ENCODE peak calls at places on chromosomes 12 and 14, in seven cellular contexts. V is body of pancreas, W is fibroblast of pulmonary artery, F is upper lobe of left lung, Z is fibroblast of the aortic adventitia, S is AG04450, L is lower leg skin. J is an unnamed sample.
A peak's percentile ranks its signal among the peaks of the same experiment; 100 is the strongest.

GRCh38 chr12:33663000-33663654 is 223.5 kb upstream of the SYT10 start:
- DNase-seq in V (no peak), W (no peak), F (no peak), Z (no peak), S (no peak), L (no peak), J (no peak)

GRCh38 chr12:119593578-119594398 is at the start of gene TMEM233:
- DNase-seq in V (no peak), W (no peak), F (peak; percentile 84), Z (peak; percentile 36), S (no peak), L (no peak), J (no peak)

GRCh38 chr12:88166179-88166578 is 24.1 kb downstream of the TMTC3 start:
- DNase-seq in V (no peak), W (no peak), F (no peak), Z (no peak), S (no peak), L (no peak), J (no peak)

GRCh38 chr14:35932659-35933159 is 106.6 kb downstream of the BRMS1L start:
- DNase-seq in V (no peak), W (no peak), F (no peak), Z (no peak), S (no peak), L (no peak), J (no peak)

GRCh38 chr14:37595809-37596595 is 573 bp downstream of the TTC6 start:
- DNase-seq in V (peak; percentile 55), W (no peak), F (peak; percentile 89), Z (no peak), S (no peak), L (no peak), J (no peak)

GRCh38 chr14:22871962-22872832 is 657 bp downstream of the LRP10 start:
- DNase-seq in V (peak; percentile 85), W (peak; percentile 84), F (no peak), Z (peak; percentile 85), S (peak; percentile 58), L (peak; percentile 87), J (peak; percentile 72)

GRCh38 chr14:61315288-61315687 is 6.1 kb upstream of the PRKCH start:
- DNase-seq in V (no peak), W (no peak), F (no peak), Z (no peak), S (no peak), L (no peak), J (no peak)

GRCh38 chr14:23623962-23624361 is 12.2 kb upstream of the DHRS2 start:
- DNase-seq in V (no peak), W (no peak), F (no peak), Z (no peak), S (no peak), L (no peak), J (no peak)

GRCh38 chr12:129381717-129382116 is 522.1 kb downstream of the TMEM132D start:
- DNase-seq in V (no peak), W (no peak), F (no peak), Z (no peak), S (no peak), L (no peak), J (no peak)

GRCh38 chr14:103819503-103820307 is 27.7 kb downstream of the PPP1R13B start:
- DNase-seq in V (peak; percentile 78), W (peak; percentile 48), F (no peak), Z (peak; percentile 70), S (no peak), L (no peak), J (no peak)

GRCh38 chr14:93103392-93104080 is 12.2 kb downstream of the ITPK1 start:
- DNase-seq in V (no peak), W (no peak), F (no peak), Z (peak; percentile 8), S (no peak), L (no peak), J (no peak)

GRCh38 chr12:24015771-24016170 is 66.3 kb upstream of the SOX5 start:
- DNase-seq in V (no peak), W (no peak), F (no peak), Z (no peak), S (no peak), L (no peak), J (no peak)

GRCh38 chr12:77615331-77615730 is 215.4 kb upstream of the NAV3 start:
- DNase-seq in V (no peak), W (peak; percentile 17), F (no peak), Z (peak; percentile 4), S (no peak), L (no peak), J (peak; percentile 25)

GRCh38 chr12:53828598-53828997 is 76.8 kb upstream of the CISTR start:
- DNase-seq in V (no peak), W (no peak), F (no peak), Z (no peak), S (no peak), L (no peak), J (no peak)

GRCh38 chr12:81992461-81992860 is 233.3 kb upstream of the PPFIA2 start:
- DNase-seq in V (no peak), W (no peak), F (no peak), Z (no peak), S (no peak), L (no peak), J (no peak)

GRCh38 chr12:32240833-32241232 is 134.2 kb downstream of the BICD1 start:
- DNase-seq in V (no peak), W (peak; percentile 16), F (no peak), Z (no peak), S (no peak), L (no peak), J (peak; percentile 80)

GRCh38 chr12:29176951-29177350 is 27.9 kb downstream of the FAR2 start:
- DNase-seq in V (no peak), W (peak; percentile 72), F (no peak), Z (peak; percentile 71), S (no peak), L (no peak), J (no peak)

GRCh38 chr14:64186231-64187129 is 107.7 kb downstream of the ESR2 start:
- DNase-seq in V (peak; percentile 73), W (no peak), F (no peak), Z (no peak), S (no peak), L (no peak), J (no peak)

DNA sequence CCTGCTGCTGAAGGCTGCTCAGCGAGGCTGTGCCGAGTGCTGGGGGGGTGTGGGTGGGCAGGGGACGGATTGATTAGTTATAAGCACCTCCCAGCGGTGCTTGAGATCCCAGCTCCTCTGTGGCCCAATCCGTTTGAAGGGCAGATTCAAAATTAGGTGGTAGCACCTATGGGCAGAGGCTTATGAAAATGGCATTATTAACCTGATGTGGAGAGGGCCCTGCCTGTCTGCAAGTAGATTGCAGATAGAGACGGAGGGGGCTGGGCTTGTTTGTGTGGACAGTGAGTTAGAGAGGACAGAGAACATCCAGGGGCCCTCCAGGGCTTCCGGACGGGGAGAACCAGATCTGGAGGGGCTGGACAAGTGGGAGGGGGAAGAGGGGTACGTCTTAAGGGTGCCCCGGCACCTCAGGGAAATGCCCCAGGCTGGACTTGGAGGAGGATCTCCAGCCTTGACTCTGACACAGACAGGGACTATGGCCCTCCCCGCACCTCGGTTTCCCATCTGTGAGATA is at the start of gene RTL1:
- DNase-seq in V (peak; percentile 7), W (no peak), F (no peak), Z (no peak), S (no peak), L (no peak), J (no peak)
- H3K4me3 ChIP-seq in V (no peak within 1 kb of the TSS), W (no peak within 1 kb of the TSS), F (no peak within 1 kb of the TSS), Z (no peak within 1 kb of the TSS), S (no peak within 1 kb of the TSS), L (no peak within 1 kb of the TSS), J (no peak within 1 kb of the TSS)

DNA sequence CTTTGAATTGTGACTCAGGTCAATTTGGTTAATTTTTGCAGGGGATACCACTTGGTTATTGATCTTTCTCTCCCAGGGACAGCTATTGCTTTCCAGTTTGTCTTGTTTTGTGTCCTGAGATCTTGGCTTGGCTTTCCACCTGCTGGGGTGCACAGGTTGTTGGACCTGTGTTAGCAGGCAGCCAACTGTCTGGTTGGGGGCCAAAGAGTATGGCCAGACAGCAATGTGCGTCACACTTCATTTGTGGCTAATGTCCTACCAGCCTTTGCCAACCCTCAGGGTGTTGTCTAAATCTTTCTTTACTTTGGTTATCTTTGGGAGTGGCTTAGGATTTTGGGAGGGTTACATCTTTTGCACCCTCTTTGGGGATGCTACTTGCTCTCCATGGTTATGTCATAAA is 494.9 kb upstream of the ATP2B1 start:
- DNase-seq in V (peak; percentile 16), W (no peak), F (no peak), Z (no peak), S (no peak), L (no peak), J (no peak)
- TF ChIP-seq CTCF in V (no peak), W (no peak), F (no peak), Z (no peak), S (no peak), L (no peak), J (no peak)

DNA sequence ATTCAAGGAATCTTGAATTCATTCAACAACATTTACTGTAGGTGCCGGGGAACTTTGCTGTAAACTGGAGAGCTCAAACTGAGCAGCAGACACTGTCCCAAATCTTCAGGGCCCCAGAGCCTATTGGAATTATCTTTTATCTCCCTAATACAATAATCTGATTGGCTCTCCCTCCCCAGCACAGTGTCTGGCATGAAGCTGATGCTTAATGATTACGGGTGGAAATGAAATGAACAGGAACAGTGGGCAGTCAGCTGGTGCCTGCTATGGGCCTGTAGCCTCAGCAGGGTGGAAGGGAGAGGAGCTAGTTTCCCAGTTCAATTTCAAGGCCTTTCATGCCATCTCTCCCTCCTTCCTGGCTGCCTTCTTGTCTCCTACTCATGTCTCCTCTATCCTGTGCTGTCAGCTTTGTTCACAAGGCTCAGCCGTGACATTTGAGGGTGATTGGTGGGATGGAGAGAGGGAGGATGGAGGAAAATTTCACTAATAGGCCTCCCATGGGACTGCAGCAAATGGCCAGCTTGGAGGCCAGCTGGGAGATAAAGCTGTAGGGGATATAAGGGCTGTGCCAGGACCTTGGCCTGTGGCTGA is 4.3 kb upstream of the RAPGEF3 start:
- DNase-seq in V (no peak), W (no peak), F (no peak), Z (no peak), S (no peak), L (no peak), J (no peak)
- H3K4me3 ChIP-seq in V (no peak overlapping the region), W (no peak overlapping the region), F (no peak overlapping the region), Z (no peak overlapping the region), S (no peak overlapping the region), L (no peak overlapping the region), J (no peak overlapping the region)

GRCh38 chr12:98684199-98684598 is 39.1 kb downstream of the APAF1 start:
- DNase-seq in V (no peak), W (no peak), F (no peak), Z (no peak), S (no peak), L (no peak), J (no peak)

GRCh38 chr12:98679611-98680005 is 34.5 kb downstream of the APAF1 start:
- DNase-seq in V (no peak), W (no peak), F (peak; percentile 52), Z (no peak), S (no peak), L (no peak), J (no peak)

GRCh38 chr12:98678946-98679610 is 34.0 kb downstream of the APAF1 start:
- DNase-seq in V (no peak), W (no peak), F (no peak), Z (no peak), S (no peak), L (no peak), J (no peak)

GRCh38 chr12:98678236-98678945 is 33.3 kb downstream of the APAF1 start:
- DNase-seq in V (no peak), W (no peak), F (peak; percentile 73), Z (no peak), S (no peak), L (no peak), J (no peak)
- TF ChIP-seq CTCF in V (no peak), W (no peak), F (no peak), Z (no peak), S (no peak), L (no peak), J (no peak)

GRCh38 chr14:50821471-50822464 is 9.2 kb downstream of the NIN start:
- DNase-seq in V (no peak), W (no peak), F (peak; percentile 70), Z (no peak), S (no peak), L (peak; percentile 29), J (no peak)
- H3K4me3 ChIP-seq in V (no peak overlapping the region), W (no peak overlapping the region), F (no peak overlapping the region), Z (no peak overlapping the region), S (no peak overlapping the region), L (no peak overlapping the region), J (no peak overlapping the region)

J was measured in foreskin fibroblast.